ENCODE peak calls at places on chromosomes 1 and 21, in six cellular contexts. M, D, G, X, N and Q are unnamed samples.

GRCh38 chr1:206713070-206713469 is 28.4 kb downstream of the MAPKAPK2 start:
- DNase-seq in M (no peak), D (no peak), G (no peak), X (no peak), N (no peak), Q (no peak)

GRCh38 chr1:92822907-92823306 is 8.9 kb upstream of the RPL5 start:
- DNase-seq in M (no peak), D (no peak), G (no peak), X (no peak), N (peak), Q (no peak)

GRCh38 chr1:41713557-41714327 is 205.0 kb downstream of the HIVEP3 start:
- DNase-seq in M (no peak), D (no peak), G (no peak), X (peak), N (no peak), Q (no peak)

GRCh38 chr1:75079535-75080290 is 54.5 kb upstream of the LHX8 start:
- DNase-seq in M (no peak), D (no peak), G (no peak), X (peak), N (no peak), Q (no peak)

GRCh38 chr1:77874804-77875445 is 13.5 kb upstream of the NEXN start:
- DNase-seq in M (no peak), D (no peak), G (no peak), X (no peak), N (no peak), Q (no peak)

GRCh38 chr1:154448271-154448905 is 43.2 kb downstream of the IL6R start:
- DNase-seq in M (no peak), D (no peak), G (no peak), X (no peak), N (no peak), Q (no peak)

GRCh38 chr1:168199056-168199455 is 20.3 kb downstream of the TIPRL start:
- DNase-seq in M (no peak), D (no peak), G (no peak), X (no peak), N (no peak), Q (no peak)

GRCh38 chr1:211627259-211627658 is 48.2 kb downstream of the NEK2 start:
- DNase-seq in M (no peak), D (no peak), G (no peak), X (no peak), N (no peak), Q (no peak)

GRCh38 chr1:79501153-79501552 is 494.6 kb upstream of the ADGRL4 start:
- DNase-seq in M (no peak), D (no peak), G (no peak), X (no peak), N (no peak), Q (no peak)

GRCh38 chr1:70358921-70359564 is 4.5 kb upstream of the ANKRD13C start:
- DNase-seq in M (no peak), D (no peak), G (no peak), X (no peak), N (no peak), Q (no peak)

GRCh38 chr1:245086389-245086969 is 68.3 kb upstream of the KIF26B start:
- DNase-seq in M (no peak), D (no peak), G (no peak), X (no peak), N (peak), Q (no peak)

GRCh38 chr1:185565314-185565713 is 168.9 kb upstream of the HMCN1 start:
- DNase-seq in M (no peak), D (no peak), G (no peak), X (no peak), N (peak), Q (no peak)

GRCh38 chr1:41051022-41051421 is 29.5 kb upstream of the SLFNL1 start:
- DNase-seq in M (no peak), D (no peak), G (no peak), X (no peak), N (no peak), Q (no peak)

DNA sequence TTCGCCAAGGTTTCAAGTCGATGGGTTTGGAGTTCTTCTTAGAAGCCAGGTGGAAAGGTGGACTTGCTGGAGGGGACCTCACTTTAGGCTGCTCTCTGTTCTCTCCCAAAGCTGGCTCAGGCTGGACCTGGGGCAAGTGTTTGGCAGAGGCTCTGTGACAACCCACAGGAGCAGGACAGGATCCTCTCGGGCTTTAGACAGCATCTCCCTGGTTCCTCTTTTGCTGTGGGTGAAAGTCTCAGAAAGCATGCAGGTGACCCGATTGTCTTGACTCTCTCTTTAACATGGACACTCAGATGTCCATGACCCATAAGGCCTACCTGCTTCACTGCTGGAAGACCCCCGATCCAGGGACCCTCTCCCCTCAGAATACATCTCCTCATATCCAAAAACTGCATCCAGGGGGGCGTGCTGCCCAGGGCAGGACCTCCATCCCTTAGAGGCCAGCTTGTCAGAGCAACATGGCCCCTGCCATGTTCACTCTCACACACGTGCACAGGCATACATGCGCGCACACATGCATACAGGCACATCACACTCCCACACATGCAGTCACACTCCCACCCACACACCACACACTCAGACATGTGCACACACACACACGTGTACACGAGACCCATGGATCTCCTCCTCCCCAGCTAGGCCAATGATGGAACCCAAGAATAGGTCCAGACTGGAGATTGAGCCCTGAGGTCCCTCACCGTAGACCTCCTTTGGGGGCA is 21.3 kb downstream of the MRPL37 start:
- DNase-seq in M (no peak), D (no peak), G (no peak), X (no peak), N (no peak), Q (no peak)
- TF ChIP-seq SIN3A in M (no peak), D (no peak), G (no peak), X (no peak), N (no peak), Q (no peak)

DNA sequence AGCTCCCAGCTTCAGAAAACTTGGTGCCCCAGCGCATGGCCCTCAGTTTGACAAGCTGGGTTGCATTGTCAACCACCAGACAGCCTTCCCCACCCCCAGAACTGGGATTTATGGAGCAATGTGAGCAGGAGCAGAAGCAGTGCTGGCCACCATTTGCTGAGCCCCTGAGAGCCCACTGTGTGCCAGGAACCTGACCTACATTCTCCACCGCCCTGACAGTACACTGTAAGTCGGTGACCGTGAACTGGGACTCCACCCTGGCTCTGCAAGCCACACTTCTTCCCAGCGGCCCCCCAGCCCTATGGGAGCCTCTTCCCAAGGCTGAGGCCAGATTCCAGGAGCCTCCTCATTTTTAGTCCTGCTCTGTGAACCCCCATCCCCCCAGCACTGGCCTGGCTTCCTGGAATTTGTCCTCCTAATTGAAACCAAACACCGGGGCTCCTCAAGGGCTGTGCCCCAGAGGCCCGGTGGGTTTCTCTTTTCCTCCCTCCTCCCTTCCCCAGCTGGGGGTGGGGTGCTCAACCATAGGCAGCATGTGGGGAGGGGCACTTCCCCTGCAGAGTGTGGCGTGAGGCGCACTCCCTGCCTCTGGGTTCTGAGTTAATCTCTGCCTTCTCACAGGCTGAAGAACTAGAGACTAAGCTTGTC is 67.7 kb upstream of the ACOT11 start:
- DNase-seq in M (no peak), D (no peak), G (peak), X (peak), N (no peak), Q (no peak)
- TF ChIP-seq RAD21 in M (no peak), D (no peak), G (no peak), X (no peak), N (no peak), Q (no peak)

DNA sequence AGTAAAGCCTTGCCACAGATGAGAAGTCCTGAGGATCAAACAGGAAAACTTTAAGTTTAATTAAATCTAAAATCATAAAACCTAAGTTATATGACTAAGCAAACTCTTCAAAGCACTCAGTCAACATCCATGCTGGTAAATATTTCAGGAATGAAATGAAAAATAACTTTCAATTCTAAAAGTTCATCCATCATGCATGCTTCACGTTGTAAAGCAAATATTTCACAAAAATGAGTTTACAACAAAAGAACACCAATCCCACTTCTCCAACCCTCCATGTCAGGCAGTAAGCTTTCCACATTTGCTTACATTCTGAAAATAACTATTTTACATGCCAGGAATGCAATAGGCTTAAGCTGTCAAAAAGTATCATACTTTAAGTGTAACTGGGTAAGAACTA is 16.8 kb downstream of the APP start:
- DNase-seq in M (no peak), D (no peak), G (no peak), X (no peak), N (no peak), Q (no peak)
- TF ChIP-seq SIN3A in M (no peak), D (no peak), G (no peak), X (no peak), N (no peak), Q (no peak)

GRCh38 chr1:50976890-50977574 is 7.0 kb downstream of the CDKN2C start:
- DNase-seq in M (peak), D (no peak), G (peak), X (peak), N (peak), Q (no peak)
- TF ChIP-seq RAD21 in M (no peak), D (no peak), G (no peak), X (no peak), N (no peak), Q (no peak)

DNA sequence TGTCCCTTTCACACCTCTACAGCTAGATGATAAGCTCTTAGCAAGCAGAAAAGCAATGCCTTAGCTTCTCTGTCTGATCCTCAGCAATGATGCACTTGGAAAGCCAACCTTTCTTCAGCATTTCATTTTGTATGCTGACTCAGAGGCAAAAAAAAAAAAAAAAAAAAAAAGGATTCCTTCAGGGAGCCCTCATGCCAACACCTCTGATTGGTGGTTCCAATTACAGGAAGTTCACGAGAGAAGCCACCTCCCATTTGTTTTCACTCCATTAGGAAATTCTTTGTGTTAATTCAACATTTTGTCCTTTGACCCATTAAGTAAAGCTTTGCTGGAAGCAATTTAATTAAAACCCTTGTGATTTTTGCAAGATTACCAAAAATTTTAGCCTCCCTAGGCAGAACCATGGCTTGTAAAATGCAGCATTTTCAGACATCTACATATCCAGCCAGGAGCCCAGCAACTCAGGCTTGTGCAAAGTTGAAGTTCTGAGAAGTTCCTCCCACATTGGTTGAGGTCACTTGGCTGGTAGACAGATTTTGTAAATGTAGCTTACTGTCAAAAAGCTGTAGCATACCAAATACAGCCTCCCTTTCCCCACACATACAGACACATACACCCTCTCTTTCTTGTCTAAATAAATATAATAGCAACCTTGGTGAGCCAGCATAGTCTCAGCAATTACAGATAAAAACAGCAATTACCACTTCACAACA is 27.1 kb upstream of the VTCN1 start:
- DNase-seq in M (no peak), D (no peak), G (no peak), X (no peak), N (no peak), Q (no peak)
- TF ChIP-seq SIN3A in M (no peak), D (no peak), G (no peak), X (no peak), N (no peak), Q (no peak)